ENCODE peak calls at places on chromosome 10, in four cellular contexts. V, L, E and H are unnamed samples.

GRCh38 chr10:91909178-91909677 is at the start of gene FGFBP3:
- DNase-seq in V (no peak), L (peak), E (peak), H (peak)

GRCh38 chr10:59508296-59508695 is 145.9 kb upstream of the FAM13C start:
- DNase-seq in V (no peak), L (no peak), E (peak), H (peak)

GRCh38 chr10:92834981-92835380 is 13.3 kb upstream of the EXOC6 start:
- DNase-seq in V (no peak), L (no peak), E (no peak), H (no peak)

GRCh38 chr10:123997486-123998196 is 95.8 kb downstream of the CHST15 start:
- DNase-seq in V (peak), L (no peak), E (no peak), H (no peak)

GRCh38 chr10:132010484-132010883 is 28.8 kb upstream of the BNIP3 start:
- DNase-seq in V (no peak), L (no peak), E (no peak), H (no peak)

GRCh38 chr10:119505131-119505551 is 37.4 kb downstream of the RGS10 start:
- DNase-seq in V (peak), L (no peak), E (no peak), H (no peak)

GRCh38 chr10:60942604-60943269 is 1.2 kb downstream of the RHOBTB1 start:
- DNase-seq in V (no peak), L (no peak), E (no peak), H (peak)

GRCh38 chr10:71837085-71837827 is 13.8 kb downstream of the PSAP start:
- DNase-seq in V (peak), L (peak), E (no peak), H (no peak)

GRCh38 chr10:32077896-32078295 is 21.7 kb upstream of the KIF5B start:
- DNase-seq in V (peak), L (peak), E (no peak), H (no peak)

GRCh38 chr10:25896421-25896820 is 37.6 kb upstream of the MYO3A start:
- DNase-seq in V (no peak), L (peak), E (no peak), H (no peak)

GRCh38 chr10:5453749-5454489 is 41.6 kb downstream of the NET1 start:
- DNase-seq in V (no peak), L (no peak), E (no peak), H (no peak)

GRCh38 chr10:108465871-108466641 is 1301.5 kb upstream of the SORCS1 start:
- DNase-seq in V (peak), L (peak), E (no peak), H (peak)

GRCh38 chr10:34434119-34434594 is 380.9 kb downstream of the PARD3 start:
- DNase-seq in V (no peak), L (no peak), E (no peak), H (no peak)

GRCh38 chr10:11757452-11757819 is 15.3 kb downstream of the ECHDC3 start:
- DNase-seq in V (no peak), L (no peak), E (no peak), H (peak)

GRCh38 chr10:23702977-23703414 is 264.1 kb downstream of the OTUD1 start:
- DNase-seq in V (peak), L (peak), E (peak), H (peak)

GRCh38 chr10:81978238-81978637 is 103.2 kb downstream of the NRG3 start:
- DNase-seq in V (no peak), L (peak), E (no peak), H (no peak)

GRCh38 chr10:114551310-114551972 is 106.6 kb downstream of the ABLIM1 start:
- DNase-seq in V (no peak), L (peak), E (no peak), H (peak)

GRCh38 chr10:72133517-72133916 is 45.2 kb upstream of the SPOCK2 start:
- DNase-seq in V (no peak), L (no peak), E (no peak), H (no peak)

GRCh38 chr10:127145173-127145572 is 51.2 kb downstream of the INSYN2A start:
- DNase-seq in V (no peak), L (no peak), E (peak), H (no peak)

GRCh38 chr10:91380873-91381561 is 29.1 kb upstream of the HECTD2 start:
- DNase-seq in V (no peak), L (peak), E (no peak), H (no peak)

GRCh38 chr10:78913219-78914059 is 155.3 kb upstream of the ZMIZ1 start:
- DNase-seq in V (peak), L (no peak), E (no peak), H (peak)

GRCh38 chr10:89252225-89252585 is 630 bp upstream of the LIPA start:
- DNase-seq in V (no peak), L (no peak), E (no peak), H (no peak)
- H3K4me3 ChIP-seq in V (peak), L (no peak), E (peak), H (peak)

GRCh38 chr10:113005380-113005779 is 55.3 kb downstream of the TCF7L2 start:
- DNase-seq in V (no peak), L (no peak), E (no peak), H (no peak)

GRCh38 chr10:113007821-113008220 is 57.8 kb downstream of the TCF7L2 start:
- DNase-seq in V (no peak), L (no peak), E (no peak), H (no peak)

GRCh38 chr10:113004219-113004618 is 54.2 kb downstream of the TCF7L2 start:
- DNase-seq in V (no peak), L (no peak), E (no peak), H (peak)

GRCh38 chr10:113006656-113007342 is 56.8 kb downstream of the TCF7L2 start:
- DNase-seq in V (no peak), L (no peak), E (no peak), H (no peak)

GRCh38 chr10:113007343-113007771 is 57.3 kb downstream of the TCF7L2 start:
- DNase-seq in V (no peak), L (peak), E (no peak), H (no peak)
- H3K9ac ChIP-seq in V (no peak), L (no peak), E (no peak), H (no peak)

GRCh38 chr10:117535045-117535751 is 7.3 kb upstream of the EMX2 start:
- DNase-seq in V (no peak), L (peak), E (no peak), H (no peak)
- H3K4me3 ChIP-seq in V (no peak), L (no peak), E (no peak), H (no peak)

GRCh38 chr10:20688797-20689544 is 208.1 kb downstream of the NEBL start:
- DNase-seq in V (no peak), L (no peak), E (no peak), H (no peak)
- H3K9ac ChIP-seq in V (no peak), L (no peak), E (no peak), H (no peak)

GRCh38 chr10:74093530-74094164 is 57.0 kb downstream of the AP3M1 start:
- DNase-seq in V (no peak), L (no peak), E (no peak), H (no peak)

GRCh38 chr10:74097776-74098175 is 52.9 kb downstream of the AP3M1 start:
- DNase-seq in V (no peak), L (no peak), E (no peak), H (no peak)

GRCh38 chr10:74099836-74100235 is 50.8 kb downstream of the AP3M1 start:
- DNase-seq in V (no peak), L (no peak), E (no peak), H (no peak)

GRCh38 chr10:74094231-74094630 is 56.4 kb downstream of the AP3M1 start:
- DNase-seq in V (no peak), L (no peak), E (no peak), H (no peak)

DNA sequence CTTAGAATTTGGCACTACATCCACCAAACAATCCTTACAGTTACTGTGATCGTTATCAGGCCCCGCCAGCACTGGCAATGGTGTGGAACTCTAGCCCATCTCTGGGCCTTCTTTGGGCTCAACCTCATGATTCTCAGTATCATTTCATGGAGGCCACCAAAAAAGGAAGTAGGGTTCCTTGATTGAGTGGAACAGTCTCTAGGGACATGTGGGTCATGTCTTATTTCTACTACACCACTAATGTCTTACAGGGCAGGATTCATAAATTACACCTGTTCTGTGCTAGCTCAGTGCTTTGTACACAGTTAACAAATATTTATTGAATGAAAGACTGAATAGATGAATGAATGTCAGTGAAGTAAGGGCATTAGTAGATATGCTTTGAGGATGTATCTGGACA is 53.9 kb downstream of the AP3M1 start:
- DNase-seq in V (no peak), L (no peak), E (no peak), H (no peak)
- H3K4me3 ChIP-seq in V (no peak), L (no peak), E (no peak), H (no peak)

GRCh38 chr10:89643431-89643811 is 1.6 kb downstream of the PANK1 start:
- DNase-seq in V (no peak), L (no peak), E (no peak), H (no peak)
- H3K9ac ChIP-seq in V (peak), L (peak), E (peak), H (peak)

GRCh38 chr10:70055550-70055949 is 2.9 kb downstream of the MACROH2A2 start:
- DNase-seq in V (no peak), L (no peak), E (no peak), H (no peak)

GRCh38 chr10:70053212-70053895 is 708 bp downstream of the MACROH2A2 start:
- DNase-seq in V (peak), L (no peak), E (no peak), H (peak)

GRCh38 chr10:70052462-70053211 is at the start of gene MACROH2A2:
- DNase-seq in V (peak), L (peak), E (peak), H (peak)

GRCh38 chr10:70054902-70055301 is 2.3 kb downstream of the MACROH2A2 start:
- DNase-seq in V (no peak), L (peak), E (no peak), H (no peak)

DNA sequence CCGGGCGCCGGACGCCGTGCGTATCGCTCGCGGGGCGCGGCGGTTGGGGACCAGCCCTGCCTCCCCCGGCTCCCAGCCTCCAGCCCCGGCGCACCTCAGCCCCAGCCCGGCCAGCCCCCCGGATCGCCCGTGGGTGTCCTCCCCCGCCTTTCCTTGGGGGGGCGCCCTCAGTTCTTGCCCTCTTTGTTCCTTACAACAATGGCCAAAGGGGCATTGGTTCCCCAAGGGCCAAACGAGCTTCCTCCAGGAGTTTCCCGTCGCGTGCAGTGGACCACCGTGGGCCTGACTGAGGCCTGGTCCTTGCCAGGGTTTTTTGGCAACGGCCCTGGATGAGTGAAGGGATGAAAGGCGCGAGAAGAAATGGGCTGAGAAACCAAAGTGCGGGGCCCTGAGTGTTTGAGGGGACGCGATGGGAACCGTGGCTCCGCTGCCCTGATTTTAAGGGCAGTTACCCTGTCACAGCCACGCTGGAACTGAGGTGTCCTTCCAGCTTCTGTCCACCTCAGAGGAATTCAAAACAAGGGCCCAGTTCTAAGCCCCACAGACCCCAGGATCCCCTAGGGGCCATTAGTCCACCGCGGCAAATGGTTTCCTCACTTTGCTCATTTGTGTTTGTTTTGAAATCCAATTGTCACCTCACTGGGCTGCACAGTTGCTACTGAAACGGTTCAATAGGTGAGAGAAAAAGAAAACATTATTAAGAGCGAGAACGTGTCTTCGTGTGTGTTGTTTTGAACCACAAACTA is 1.4 kb downstream of the MACROH2A2 start:
- DNase-seq in V (no peak), L (peak), E (peak), H (peak)
- H3K4me3 ChIP-seq in V (peak), L (peak), E (peak), H (peak)

DNA sequence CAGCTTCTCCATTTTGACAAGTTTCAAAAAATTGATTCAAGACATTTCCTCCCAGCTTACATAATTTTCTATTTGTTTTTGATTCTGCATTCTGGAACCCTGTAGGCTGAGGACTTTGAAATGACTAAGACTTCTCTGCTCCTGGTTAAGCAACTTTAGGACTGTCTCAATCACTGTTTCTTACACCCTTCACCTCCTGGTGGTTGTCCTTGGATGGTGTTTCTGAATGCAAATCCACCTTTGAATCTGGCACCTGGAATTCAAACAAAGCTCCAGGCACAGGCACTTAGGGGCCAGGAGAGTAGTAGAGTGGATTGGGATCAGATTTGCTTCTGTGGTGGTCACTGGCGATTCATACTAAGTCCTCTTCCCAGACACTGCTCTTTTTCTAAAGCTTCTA is 595.5 kb downstream of the LRMDA start:
- DNase-seq in V (no peak), L (peak), E (no peak), H (no peak)
- H3K9ac ChIP-seq in V (no peak), L (no peak), E (no peak), H (no peak)